ENCODE peak calls at places on chromosomes 7 and 10, in seven cellular contexts. R, Q, Z, B, U, Y and L are unnamed samples.

GRCh38 chr10:52121688-52122087 is 192.4 kb upstream of the DKK1 start:
- DNase-seq in U (no peak), B (no peak), Y (no peak), R (no peak), Q (no peak), Z (no peak), L (no peak)

GRCh38 chr7:70460066-70460465 is 671.9 kb upstream of the GALNT17 start:
- DNase-seq in Z (no peak), Q (no peak), B (no peak), R (no peak), U (no peak), Y (no peak), L (no peak)

GRCh38 chr7:71613316-71613715 is 481.4 kb downstream of the GALNT17 start:
- DNase-seq in B (no peak), U (no peak), Q (no peak), R (peak; percentile 64), Z (no peak), Y (peak; percentile 55), L (no peak)

GRCh38 chr7:56062382-56062781 is 1.7 kb upstream of the SUMF2 start:
- DNase-seq in Y (peak; percentile 92), U (no peak), Q (no peak), R (no peak), B (no peak), Z (no peak), L (no peak)

GRCh38 chr10:71268751-71269150 is 50.3 kb upstream of the SLC29A3 start:
- DNase-seq in Q (no peak), B (no peak), Y (peak; percentile 46), Z (no peak), R (no peak), U (peak; percentile 61), L (no peak)

GRCh38 chr7:111238891-111239290 is 148.0 kb downstream of the LRRN3 start:
- DNase-seq in Q (no peak), U (no peak), R (no peak), Y (peak; percentile 79), B (no peak), Z (no peak), L (peak; percentile 3)

GRCh38 chr7:55366461-55367138 is 1.5 kb downstream of the LANCL2 start:
- DNase-seq in Z (no peak), Y (no peak), U (no peak), Q (no peak), R (no peak), B (peak; percentile 48), L (peak; percentile 33)

GRCh38 chr10:3213174-3213573 is 40.6 kb upstream of the PITRM1 start:
- DNase-seq in Q (no peak), B (no peak), Z (no peak), R (no peak), U (peak; percentile 62), Y (no peak), L (no peak)

GRCh38 chr10:70893227-70894006 is 5.1 kb upstream of the PCBD1 start:
- DNase-seq in Q (no peak), Z (no peak), B (no peak), Y (no peak), R (no peak), U (no peak), L (no peak)

GRCh38 chr7:68166525-68166924 is 1169.9 kb downstream of the TYW1 start:
- DNase-seq in Y (no peak), U (no peak), Z (no peak), Q (no peak), B (peak; percentile 87), R (no peak), L (no peak)

GRCh38 chr7:153430931-153431330 is 621.3 kb upstream of the DPP6 start:
- DNase-seq in Q (no peak), U (no peak), Z (no peak), R (no peak), B (no peak), Y (no peak), L (no peak)

GRCh38 chr7:5523052-5523711 is 99.5 kb upstream of the TNRC18 start:
- DNase-seq in B (no peak), R (no peak), Z (no peak), Q (no peak), U (no peak), Y (peak; percentile 59), L (peak; percentile 19)

GRCh38 chr7:116527521-116527920 is 2.7 kb downstream of the CAV1 start:
- DNase-seq in U (no peak), Z (no peak), R (no peak), B (no peak), Y (peak; percentile 34), Q (no peak), L (no peak)

GRCh38 chr7:91796122-91796521 is 84.4 kb downstream of the MTERF1 start:
- DNase-seq in Y (no peak), Q (no peak), B (no peak), R (no peak), Z (no peak), U (no peak), L (no peak)

GRCh38 chr10:133335238-133336122 is 1.2 kb downstream of the CALY start:
- DNase-seq in B (peak; percentile 67), U (peak; percentile 57), R (peak; percentile 70), Q (peak; percentile 63), Y (peak; percentile 47), Z (peak; percentile 58), L (peak; percentile 42)

GRCh38 chr10:127254276-127254675 is 57.9 kb upstream of the INSYN2A start:
- DNase-seq in Y (no peak), R (no peak), Z (no peak), Q (no peak), B (no peak), U (no peak), L (no peak)

GRCh38 chr10:12839941-12840611 is 161.4 kb downstream of the CCDC3 start:
- DNase-seq in R (no peak), U (no peak), Z (no peak), Y (peak; percentile 23), Q (no peak), B (peak; percentile 76), L (no peak)

GRCh38 chr7:140544278-140544896 is 65.1 kb upstream of the MKRN1 start:
- DNase-seq in Y (no peak), Q (no peak), U (no peak), Z (no peak), B (no peak), R (no peak), L (peak; percentile 92)

GRCh38 chr7:129969881-129970446 is 17.2 kb upstream of the UBE2H start:
- DNase-seq in U (no peak), R (no peak), Q (no peak), B (no peak), Y (peak; percentile 96), Z (peak; percentile 6), L (peak; percentile 22)

GRCh38 chr7:100603697-100604077 is 1.5 kb downstream of the PCOLCE start:
- DNase-seq in R (no peak), U (no peak), Y (peak; percentile 35), B (no peak), Z (no peak), Q (no peak), L (no peak)

GRCh38 chr10:116989439-116989838 is 15.5 kb downstream of the SHTN1 start:
- DNase-seq in B (no peak), Z (no peak), Q (no peak), Y (no peak), R (no peak), U (no peak), L (no peak)

GRCh38 chr7:83806538-83806937 is 157.6 kb upstream of the SEMA3E start:
- DNase-seq in Y (no peak), Z (no peak), U (no peak), Q (no peak), B (no peak), R (no peak), L (no peak)

GRCh38 chr10:8594711-8595110 is 540.2 kb downstream of the GATA3 start:
- DNase-seq in Z (no peak), R (no peak), Y (no peak), B (no peak), U (no peak), Q (no peak), L (no peak)

GRCh38 chr7:85070967-85071628 is 115.8 kb downstream of the SEMA3D start:
- DNase-seq in Y (peak; percentile 76), Q (no peak), R (no peak), B (no peak), Z (no peak), U (no peak), L (no peak)

DNA sequence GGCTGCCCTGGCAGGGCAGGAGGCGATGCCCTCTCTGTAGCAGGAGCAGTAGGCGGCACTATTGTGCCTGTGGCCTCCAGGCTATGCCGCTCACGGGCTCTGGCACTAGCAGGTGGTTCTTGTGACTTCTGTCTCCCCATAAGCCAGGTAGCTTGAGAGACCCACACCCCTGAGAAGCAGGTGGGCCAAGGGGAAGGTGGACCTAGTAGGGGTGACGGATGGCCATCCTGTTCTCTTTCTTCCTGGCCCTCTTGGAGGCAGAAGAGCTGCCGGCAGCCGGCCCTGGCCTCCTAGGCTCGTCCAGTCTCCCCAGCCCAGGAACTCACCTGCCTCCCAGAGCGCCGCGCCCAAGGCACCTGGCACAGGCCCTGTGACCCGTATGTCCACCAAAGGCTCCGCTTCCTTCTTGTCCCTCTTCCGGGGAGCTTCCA is 15.4 kb downstream of the MMRN2 start:
- DNase-seq in U (no peak), Y (no peak), R (no peak), Z (no peak), Q (no peak), B (no peak), L (peak; percentile 15)
- H3K4me3 ChIP-seq in U (no peak overlapping the region), Y (no peak overlapping the region), R (no peak overlapping the region), Z (no peak overlapping the region), Q (no peak overlapping the region), B (no peak overlapping the region), L (no peak overlapping the region)

DNA sequence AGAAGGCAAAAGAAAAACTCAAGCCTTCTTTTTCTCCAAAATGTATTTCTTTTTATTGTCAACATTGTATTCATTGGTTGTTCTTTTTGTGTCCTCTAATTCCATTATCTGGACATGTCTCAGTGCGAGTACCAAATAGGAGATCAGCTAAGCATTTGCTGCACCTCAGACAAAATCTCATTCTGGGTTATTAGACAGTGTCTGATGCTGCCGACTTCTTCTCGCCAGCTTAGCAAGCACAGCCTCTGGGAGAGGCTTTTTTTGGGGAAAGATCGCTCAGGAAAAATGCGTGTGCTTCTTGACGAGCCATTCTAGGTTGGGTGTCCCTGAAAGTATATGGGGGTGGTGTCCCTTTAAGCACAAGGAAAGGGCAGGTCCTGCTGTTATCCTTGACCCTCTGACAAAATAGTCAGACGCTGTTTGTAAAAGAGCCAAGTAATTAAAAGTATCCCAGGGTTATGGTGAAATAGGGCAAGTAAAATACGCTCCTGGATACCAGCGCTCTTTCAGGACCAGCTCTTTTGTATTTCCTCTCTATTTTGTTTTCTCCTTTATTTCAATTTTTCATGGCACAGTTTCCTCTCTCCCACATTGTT is 540.1 kb upstream of the FZD8 start:
- DNase-seq in Y (no peak), Z (no peak), U (no peak), Q (no peak), B (no peak), R (no peak), L (no peak)
- H3K4me1 ChIP-seq in Y (no peaks in the 10 kb centered on the region), Z (peaks cover 13% of the 10 kb centered on the region), U (peaks cover 6% of the 10 kb centered on the region), Q (no peaks in the 10 kb centered on the region), B (peaks cover 18% of the 10 kb centered on the region), R (no peaks in the 10 kb centered on the region), L (no peaks in the 10 kb centered on the region)

GRCh38 chr10:130902929-130903328 is 408.6 kb downstream of the TCERG1L start:
- DNase-seq in R (no peak), Z (no peak), U (no peak), Y (no peak), B (no peak), Q (no peak), L (no peak)
- H3K9me3 ChIP-seq in R (no peaks in the 10 kb centered on the region), Z (no peaks in the 10 kb centered on the region), U (no peaks in the 10 kb centered on the region), Y (no peaks in the 10 kb centered on the region), B (no peaks in the 10 kb centered on the region), Q (no peaks in the 10 kb centered on the region), L (no peaks in the 10 kb centered on the region)

DNA sequence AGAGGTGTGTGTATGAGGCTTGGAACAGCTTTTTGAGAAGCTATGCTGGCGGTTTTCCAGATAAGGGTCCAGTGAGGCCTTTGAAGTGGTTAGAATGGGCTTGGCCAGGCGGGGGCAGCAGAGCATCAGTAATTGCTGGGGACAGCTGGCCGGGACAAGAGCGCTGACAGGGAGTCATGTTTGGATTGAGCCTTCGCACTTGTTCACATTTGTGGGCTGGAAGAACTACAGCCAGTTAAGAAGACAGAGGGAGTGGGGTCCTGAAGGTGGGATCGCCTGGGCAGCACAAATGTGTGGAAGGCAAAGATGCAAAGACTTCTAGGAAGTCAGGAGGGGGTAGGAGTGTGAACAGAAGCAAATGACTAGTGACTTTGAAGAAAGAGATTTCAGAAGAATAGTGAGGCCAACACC is 12.8 kb upstream of the SDHAF3 start:
- DNase-seq in Y (peak; percentile 49), U (peak; percentile 84), R (peak; percentile 73), B (peak; percentile 87), Q (peak; percentile 86), Z (peak; percentile 87), L (peak; percentile 72)
- H3K4me3 ChIP-seq in Y (no peak overlapping the region), U (no peak overlapping the region), R (no peak overlapping the region), B (no peak overlapping the region), Q (no peak overlapping the region), Z (no peak overlapping the region), L (no peak overlapping the region)